ENCODE peak calls at places on chromosome 3, in four cellular contexts. W, R, N and Q are unnamed samples.

GRCh38 chr3:183265157-183265642 is 12.1 kb downstream of the B3GNT5 start:
- DNase-seq in W (no peak), R (no peak), N (no peak), Q (no peak)

GRCh38 chr3:51717947-51718346 is 11.1 kb downstream of the GRM2 start:
- DNase-seq in R (no peak), W (no peak), N (no peak), Q (no peak)

GRCh38 chr3:42500909-42501308 is 1.5 kb upstream of the VIPR1 start:
- DNase-seq in N (no peak), R (no peak), W (no peak), Q (no peak)

GRCh38 chr3:53478166-53478830 is 16.1 kb upstream of the CACNA1D start:
- DNase-seq in N (peak; percentile 98), R (no peak), W (no peak), Q (no peak)

GRCh38 chr3:31793040-31793439 is 188.0 kb downstream of the OSBPL10 start:
- DNase-seq in N (no peak), W (no peak), R (no peak), Q (no peak)

GRCh38 chr3:143849854-143850549 is 1.7 kb upstream of the SLC9A9 start:
- DNase-seq in W (no peak), R (no peak), N (no peak), Q (no peak)

GRCh38 chr3:111750278-111750884 is 108.7 kb upstream of the PHLDB2 start:
- DNase-seq in W (no peak), R (no peak), N (no peak), Q (no peak)

GRCh38 chr3:185976977-185977678 is 39.3 kb upstream of the TRA2B start:
- DNase-seq in R (peak; percentile 57), N (peak; percentile 46), W (peak; percentile 74), Q (peak; percentile 93)

GRCh38 chr3:14364580-14365292 is 37.7 kb upstream of the SLC6A6 start:
- DNase-seq in R (no peak), W (no peak), N (no peak), Q (no peak)

GRCh38 chr3:24069045-24069444 is 124.0 kb downstream of the NR1D2 start:
- DNase-seq in N (peak; percentile 5), R (no peak), W (no peak), Q (no peak)

GRCh38 chr3:85670626-85671025 is 711.8 kb downstream of the CADM2 start:
- DNase-seq in W (no peak), N (no peak), R (no peak), Q (no peak)

GRCh38 chr3:45864760-45865567 is 21.4 kb upstream of the CCR9 start:
- DNase-seq in R (no peak), N (no peak), W (no peak), Q (no peak)

GRCh38 chr3:197454014-197454413 is 101.8 kb downstream of the BDH1 start:
- DNase-seq in R (peak; percentile 21), W (peak; percentile 24), N (peak; percentile 49), Q (no peak)

GRCh38 chr3:186609247-186609868 is 3.5 kb upstream of the AHSG start:
- DNase-seq in N (no peak), R (peak; percentile 41), W (no peak), Q (no peak)

GRCh38 chr3:125014570-125015179 is 41.1 kb downstream of the HEG1 start:
- DNase-seq in W (no peak), N (no peak), R (no peak), Q (no peak)

GRCh38 chr3:39668420-39668819 is 141.0 kb upstream of the MYRIP start:
- DNase-seq in N (peak; percentile 38), R (peak; percentile 47), W (peak; percentile 66), Q (no peak)

GRCh38 chr3:71395470-71395869 is 188.1 kb downstream of the FOXP1 start:
- DNase-seq in N (no peak), R (no peak), W (no peak), Q (no peak)

GRCh38 chr3:186959029-186959624 is 28.8 kb downstream of the ST6GAL1 start:
- DNase-seq in N (no peak), W (no peak), R (no peak), Q (no peak)

GRCh38 chr3:159773706-159774105 is 214.9 kb upstream of the IL12A start:
- DNase-seq in W (no peak), R (no peak), N (no peak), Q (no peak)

GRCh38 chr3:157905885-157906284 is 200.3 kb downstream of the SHOX2 start:
- DNase-seq in W (no peak), R (no peak), N (no peak), Q (no peak)

GRCh38 chr3:124261301-124261700 is 269.4 kb upstream of the ROPN1 start:
- DNase-seq in R (no peak), N (no peak), W (no peak), Q (no peak)

GRCh38 chr3:114121996-114122709 is 56.7 kb downstream of the DRD3 start:
- DNase-seq in N (no peak), W (no peak), R (no peak), Q (no peak)

GRCh38 chr3:29582310-29582709 is 301.4 kb downstream of the RBMS3 start:
- DNase-seq in N (no peak), R (no peak), W (no peak), Q (no peak)

GRCh38 chr3:187040637-187041361 is 98.5 kb downstream of the RPL39L start:
- DNase-seq in N (peak; percentile 83), R (no peak), W (peak; percentile 33), Q (no peak)

GRCh38 chr3:135970500-135971116 is 5.1 kb downstream of the PPP2R3A start:
- DNase-seq in W (no peak), N (no peak), R (no peak), Q (no peak)

GRCh38 chr3:50195501-50196252 is 4.3 kb downstream of the GNAT1 start:
- DNase-seq in R (no peak), W (no peak), N (peak; percentile 97), Q (no peak)

GRCh38 chr3:65572175-65572777 is 466.4 kb downstream of the MAGI1 start:
- DNase-seq in W (no peak), R (no peak), N (peak; percentile 31), Q (no peak)

GRCh38 chr3:127149621-127150310 is 43.2 kb upstream of the PRR23E start:
- DNase-seq in N (no peak), W (no peak), R (no peak), Q (no peak)

GRCh38 chr3:193665370-193665989 is 72.5 kb downstream of the OPA1 start:
- DNase-seq in W (no peak), R (peak; percentile 23), N (peak; percentile 25), Q (no peak)

GRCh38 chr3:49108346-49108745 is 3.8 kb upstream of the QARS1 start:
- DNase-seq in W (no peak), N (no peak), R (no peak), Q (no peak)

GRCh38 chr3:133494469-133494868 is 79.0 kb upstream of the CDV3 start:
- DNase-seq in R (no peak), N (peak; percentile 65), W (no peak), Q (peak; percentile 77)

GRCh38 chr3:62277986-62278385 is 95.4 kb downstream of the FEZF2 start:
- DNase-seq in N (no peak), W (no peak), R (no peak), Q (no peak)

DNA sequence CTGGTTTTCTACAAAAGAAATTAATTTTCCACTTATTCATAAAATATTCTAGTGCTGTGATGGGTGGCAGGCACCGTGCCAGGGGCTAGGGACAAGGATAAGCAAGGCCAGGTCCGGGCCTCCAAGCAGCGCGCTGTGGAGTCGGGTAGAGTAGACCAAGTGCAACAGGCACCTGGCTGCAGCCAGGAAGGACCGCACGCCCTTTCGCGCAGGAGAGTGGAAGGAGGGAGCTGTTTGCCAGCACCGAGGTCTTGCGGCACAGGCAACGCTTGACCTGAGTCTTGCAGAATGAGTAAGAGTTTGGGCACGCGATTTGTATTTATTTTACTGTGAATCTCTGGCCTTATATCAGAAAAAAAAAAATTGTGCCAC is at the start of gene CASR:
- DNase-seq in R (no peak), W (no peak), N (no peak), Q (peak; percentile 55)
- TF ChIP-seq FOSL1 in R (no peak), W (no peak), N (no peak), Q (no peak)

GRCh38 chr3:2826036-2826435 is 284.1 kb downstream of the IL5RA start:
- DNase-seq in N (no peak), R (no peak), W (no peak), Q (no peak)

GRCh38 chr3:2823437-2824211 is 286.6 kb downstream of the IL5RA start:
- DNase-seq in N (no peak), W (no peak), R (no peak), Q (no peak)

GRCh38 chr3:2826453-2826852 is 283.7 kb downstream of the IL5RA start:
- DNase-seq in W (no peak), N (no peak), R (no peak), Q (no peak)

GRCh38 chr3:2822611-2823010 is 287.6 kb downstream of the IL5RA start:
- DNase-seq in N (no peak), W (no peak), R (no peak), Q (no peak)

DNA sequence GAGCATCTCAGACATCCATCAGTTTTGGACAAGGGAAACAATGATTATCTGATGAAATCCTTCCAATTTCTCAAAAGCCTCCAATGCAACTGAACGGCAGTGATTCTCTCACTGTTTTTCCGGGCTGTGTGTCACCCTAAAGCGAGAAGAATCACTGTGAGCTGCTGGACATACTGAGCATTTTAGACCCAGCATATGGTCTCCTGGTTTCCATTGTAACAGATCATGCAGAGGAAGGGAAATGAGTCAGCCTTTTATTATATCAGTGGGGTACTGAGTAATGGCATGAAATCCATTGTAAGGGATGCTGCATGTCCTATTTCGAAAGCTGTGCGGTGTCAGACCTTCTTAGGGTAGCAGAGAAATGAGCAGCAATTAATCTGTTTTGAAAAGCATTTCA is 287.2 kb downstream of the IL5RA start:
- DNase-seq in W (no peak), R (no peak), N (no peak), Q (no peak)
- TF ChIP-seq FOSL1 in W (no peak), R (no peak), N (no peak), Q (no peak)

DNA sequence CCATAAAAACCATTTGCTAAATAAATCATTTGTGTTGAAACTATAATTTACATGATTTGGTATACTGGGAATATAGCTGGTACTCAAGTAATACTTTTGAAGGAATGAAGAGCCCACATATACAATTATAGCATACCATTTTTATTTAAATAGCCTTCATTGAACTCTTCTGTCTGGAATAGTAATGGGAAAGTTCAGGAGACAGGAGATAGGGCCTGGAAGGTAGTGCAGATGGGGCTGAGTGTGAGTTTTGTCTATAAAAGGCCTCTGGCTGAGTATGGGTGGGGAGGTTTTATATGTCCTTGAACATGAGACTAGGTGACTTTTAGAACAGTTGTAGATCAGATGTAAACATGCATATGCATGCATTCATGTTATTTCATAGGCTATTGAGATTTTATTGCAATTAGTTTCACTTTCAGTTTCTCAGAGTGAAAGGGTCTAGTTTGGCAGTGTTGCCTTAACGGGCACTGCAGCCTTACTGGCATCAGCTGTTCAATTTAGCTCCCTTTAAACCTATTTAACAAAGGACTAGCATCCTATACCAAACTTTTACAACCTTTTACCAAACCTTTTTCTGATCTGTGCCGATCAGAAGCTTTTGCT is 27.2 kb downstream of the CGGBP1 start:
- DNase-seq in N (no peak), W (no peak), R (no peak), Q (no peak)
- TF ChIP-seq FOSL1 in N (no peak), W (no peak), R (no peak), Q (no peak)

GRCh38 chr3:78972617-78973301 is 795.0 kb downstream of the ROBO1 start:
- DNase-seq in R (no peak), W (no peak), N (peak; percentile 54), Q (no peak)

GRCh38 chr3:78974181-78974770 is 793.5 kb downstream of the ROBO1 start:
- DNase-seq in R (no peak), N (no peak), W (no peak), Q (no peak)

GRCh38 chr3:78970656-78971055 is 797.1 kb downstream of the ROBO1 start:
- DNase-seq in W (no peak), N (no peak), R (no peak), Q (no peak)

GRCh38 chr3:78967061-78967460 is 800.7 kb downstream of the ROBO1 start:
- DNase-seq in R (no peak), N (no peak), W (no peak), Q (no peak)

GRCh38 chr3:78969483-78969882 is 798.3 kb downstream of the ROBO1 start:
- DNase-seq in W (no peak), N (no peak), R (no peak), Q (no peak)
- TF ChIP-seq FOSL1 in W (no peak), N (no peak), R (no peak), Q (no peak)